ENCODE peak calls at places on chromosomes 1 and 21, in six cellular contexts. O, T, E, X, K and W are unnamed samples.

GRCh38 chr21:42107881-42108553 is 36.9 kb downstream of the UMODL1 start:
- DNase-seq in T (no peak), X (peak; percentile 51), E (peak; percentile 67), O (peak; percentile 87), K (peak; percentile 73), W (no peak)

GRCh38 chr1:232648316-232648715 is 18.4 kb upstream of the SIPA1L2 start:
- DNase-seq in O (no peak), T (no peak), X (no peak), K (no peak), E (no peak), W (no peak)

GRCh38 chr1:3466366-3467075 is 12.1 kb downstream of the ARHGEF16 start:
- DNase-seq in K (peak; percentile 8), O (no peak), T (no peak), E (no peak), X (no peak), W (no peak)

GRCh38 chr1:207815913-207816312 is 64.1 kb downstream of the CD46 start:
- DNase-seq in E (no peak), K (no peak), O (peak; percentile 47), X (no peak), T (no peak), W (no peak)

GRCh38 chr1:154419620-154420020 is 14.5 kb downstream of the IL6R start:
- DNase-seq in E (peak; percentile 92), K (peak; percentile 79), O (no peak), T (peak; percentile 86), X (peak; percentile 75), W (peak; percentile 83)

GRCh38 chr1:33256335-33256700 is at the start of gene ZNF362:
- DNase-seq in E (peak; percentile 71), K (peak; percentile 67), X (peak; percentile 49), O (peak; percentile 46), T (no peak), W (peak; percentile 75)

GRCh38 chr1:183505338-183506089 is 33.2 kb downstream of the SMG7 start:
- DNase-seq in X (no peak), K (no peak), O (peak; percentile 11), T (no peak), E (no peak), W (no peak)

GRCh38 chr1:246583448-246584185 is 17.4 kb downstream of the CNST start:
- DNase-seq in O (no peak), X (peak; percentile 31), E (peak; percentile 44), K (peak; percentile 53), T (no peak), W (no peak)

GRCh38 chr1:1959840-1960479 is 40.9 kb upstream of the TMEM52 start:
- DNase-seq in E (peak; percentile 88), K (peak; percentile 81), O (peak; percentile 90), X (peak; percentile 78), T (peak; percentile 48), W (peak; percentile 71)

GRCh38 chr1:234710381-234710780 is 100.4 kb upstream of the IRF2BP2 start:
- DNase-seq in T (no peak), K (no peak), X (no peak), O (no peak), E (no peak), W (no peak)

GRCh38 chr1:182149411-182149965 is 88.0 kb upstream of the ZNF648 start:
- DNase-seq in K (peak; percentile 37), X (peak; percentile 51), T (no peak), E (peak; percentile 36), O (peak; percentile 81), W (no peak)

GRCh38 chr1:110258734-110259133 is 48.6 kb downstream of the KCNC4 start:
- DNase-seq in X (no peak), T (no peak), E (no peak), K (no peak), O (no peak), W (no peak)

GRCh38 chr21:26443291-26443690 is 129.8 kb downstream of the CYYR1 start:
- DNase-seq in X (no peak), K (no peak), E (no peak), O (no peak), T (no peak), W (no peak)

GRCh38 chr1:214337536-214337935 is 56.6 kb downstream of the SMYD2 start:
- DNase-seq in O (no peak), T (no peak), X (peak; percentile 23), E (no peak), K (no peak), W (no peak)

GRCh38 chr1:244161111-244161510 is 110.0 kb downstream of the ZBTB18 start:
- DNase-seq in T (no peak), O (no peak), X (no peak), E (no peak), K (no peak), W (no peak)

GRCh38 chr21:36949171-36950141 is 17.0 kb downstream of the HLCS start:
- DNase-seq in O (no peak), K (no peak), X (no peak), E (no peak), T (no peak), W (no peak)

GRCh38 chr1:12040457-12041051 is 21.3 kb downstream of the MIIP start:
- DNase-seq in K (no peak), T (peak; percentile 21), X (peak; percentile 32), E (no peak), O (peak; percentile 59), W (peak; percentile 70)

GRCh38 chr1:172653015-172653709 is 5.7 kb upstream of the FASLG start:
- DNase-seq in X (peak; percentile 31), K (no peak), T (no peak), E (no peak), O (no peak), W (no peak)

GRCh38 chr1:95384570-95384969 is 150.6 kb downstream of the RWDD3 start:
- DNase-seq in T (no peak), O (peak; percentile 30), K (no peak), E (no peak), X (peak; percentile 6), W (no peak)

GRCh38 chr1:114153621-114154145 is at the start of gene SYT6:
- DNase-seq in T (no peak), O (no peak), X (no peak), K (no peak), E (no peak), W (no peak)

GRCh38 chr21:45543710-45544448 is 1.6 kb upstream of the SLC19A1 start:
- DNase-seq in X (no peak), O (no peak), K (no peak), T (no peak), E (peak; percentile 25), W (peak; percentile 31)

DNA sequence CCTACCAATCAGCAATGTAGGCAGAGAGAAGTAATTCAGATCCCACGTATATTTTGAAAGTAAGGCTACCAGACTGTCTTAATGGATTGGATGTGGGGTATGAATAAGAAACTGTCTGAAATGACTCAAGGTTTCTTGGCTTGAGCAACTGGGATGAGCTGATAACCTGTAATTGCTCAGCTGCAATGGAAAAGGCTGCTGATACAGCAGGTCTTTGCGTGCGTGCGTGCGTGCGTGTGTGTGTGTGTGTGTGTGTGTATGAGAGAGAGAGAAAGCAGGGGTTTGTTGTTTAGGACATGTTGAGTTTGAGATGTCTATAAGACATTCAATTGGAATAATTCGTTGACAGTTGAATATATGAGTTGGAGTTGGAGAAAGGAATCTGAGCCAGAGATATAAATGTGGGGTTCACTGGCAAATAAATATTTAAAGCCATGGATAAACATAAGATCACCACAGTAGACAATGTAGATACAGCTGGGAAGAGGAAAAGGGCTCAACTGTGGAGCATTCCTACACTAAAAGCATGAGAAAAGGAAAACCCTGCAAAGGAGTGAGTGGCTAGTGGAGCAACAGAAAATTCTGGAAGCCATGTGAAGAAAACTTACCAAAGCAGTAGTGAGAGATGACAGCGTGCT is 72.9 kb downstream of the UCHL5 start:
- DNase-seq in E (no peak), K (no peak), X (no peak), O (peak; percentile 86), T (no peak), W (no peak)
- TF ChIP-seq EP300 in E (no peak), K (no peak), X (no peak), O (peak; percentile 88), T (no peak), W (no peak)

DNA sequence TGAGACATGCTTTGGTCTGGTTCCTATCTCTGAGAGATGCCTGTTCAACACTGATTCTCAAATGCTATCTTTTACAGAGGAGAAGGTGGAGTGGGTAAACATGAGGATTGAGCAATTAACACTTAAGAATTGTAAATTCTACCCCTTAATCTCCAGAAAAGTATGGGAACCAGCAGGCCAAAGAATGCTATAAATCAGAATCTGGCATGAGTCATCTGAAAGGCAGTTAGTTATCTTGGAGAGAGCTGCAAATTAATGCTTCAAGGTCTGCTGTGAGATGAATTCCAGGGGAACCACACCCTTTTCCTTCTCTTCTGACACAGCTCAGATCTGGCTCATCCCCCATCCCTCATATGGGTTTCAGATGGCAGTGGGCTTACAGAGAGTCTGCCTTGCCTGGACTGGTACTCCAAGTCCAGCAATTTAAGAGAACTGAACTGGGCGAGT is 5.2 kb downstream of the S100A10 start:
- DNase-seq in E (no peak), X (peak; percentile 89), T (no peak), O (peak; percentile 39), K (no peak), W (no peak)
- TF ChIP-seq EP300 in E (no peak), X (peak; percentile 75), T (no peak), O (peak; percentile 70), K (no peak), W (no peak)

GRCh38 chr1:193011395-193011794 is 47.8 kb downstream of the UCHL5 start:
- DNase-seq in K (no peak), T (no peak), X (no peak), E (no peak), O (no peak), W (no peak)

GRCh38 chr1:193013707-193014106 is 45.5 kb downstream of the UCHL5 start:
- DNase-seq in T (no peak), X (no peak), O (no peak), K (no peak), E (no peak), W (no peak)

GRCh38 chr1:193009501-193009900 is 49.7 kb downstream of the UCHL5 start:
- DNase-seq in O (no peak), X (no peak), K (no peak), E (no peak), T (no peak), W (no peak)

GRCh38 chr1:193013005-193013404 is 46.2 kb downstream of the UCHL5 start:
- DNase-seq in T (no peak), E (no peak), O (no peak), K (no peak), X (no peak), W (no peak)

DNA sequence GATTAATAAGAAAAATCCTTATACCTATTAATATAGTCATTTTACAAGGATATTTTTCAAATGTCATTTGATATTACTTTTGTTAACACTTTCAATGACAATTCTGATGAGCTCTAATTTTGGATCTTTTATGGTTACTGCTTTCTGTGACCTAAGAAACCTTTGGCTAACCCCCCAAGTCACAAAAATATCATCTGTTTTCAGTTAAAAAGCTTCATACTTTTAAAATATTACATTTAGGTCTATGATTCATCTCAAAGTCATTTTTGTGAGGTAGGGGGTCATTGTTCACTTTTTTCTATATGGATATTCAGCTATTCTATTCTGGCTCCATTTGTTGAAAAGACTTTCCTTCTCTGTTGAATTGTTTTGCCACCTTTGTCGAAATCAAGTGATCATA is 44.8 kb downstream of the UCHL5 start:
- DNase-seq in O (no peak), E (no peak), K (no peak), T (no peak), X (no peak), W (no peak)
- TF ChIP-seq EP300 in O (no peak), E (no peak), K (no peak), T (no peak), X (no peak), W (no peak)

DNA sequence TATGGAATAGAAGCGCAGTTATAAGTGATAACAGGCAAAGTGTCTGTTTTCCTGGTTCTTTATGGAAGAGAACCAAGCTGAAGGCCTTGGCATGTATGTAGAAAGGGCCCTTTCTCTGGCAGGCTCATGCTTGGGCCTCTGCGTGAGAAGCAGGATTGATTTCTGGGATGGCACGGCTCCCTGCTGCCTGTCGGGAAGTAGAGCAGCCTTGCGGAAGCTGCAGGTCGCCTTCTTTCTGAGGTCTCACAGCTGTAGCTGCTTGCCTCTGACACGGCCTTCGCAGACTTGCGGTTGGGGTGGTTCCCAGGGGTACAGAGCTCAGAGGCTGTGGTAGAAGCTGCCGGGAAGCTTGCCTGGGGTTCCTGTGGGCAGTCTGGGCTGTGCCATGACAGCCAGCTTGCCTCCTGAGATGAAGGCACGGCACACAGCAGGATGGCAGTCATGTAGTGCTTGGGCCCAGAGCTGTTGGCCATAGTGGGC is 39.4 kb downstream of the TRAPPC10 start:
- DNase-seq in T (no peak), K (no peak), O (no peak), E (no peak), X (no peak), W (peak; percentile 69)
- TF ChIP-seq EP300 in T (no peak), K (no peak), O (no peak), E (no peak), X (no peak), W (no peak)